ENCODE peak calls at places on chromosomes 11 and 22, in eight cellular contexts. E is WERI-Rb-1, O is neural progenitor cell, X is stomach, Y is HTR-8/SVneo, M is ELR, T is Calu3, I is MM.1S. U is an unnamed sample.

GRCh38 chr11:96154802-96155520 is 188.0 kb downstream of the MAML2 start:
- DNase-seq in E (no peak), O (no peak), X (no peak), Y (no peak), M (peak; percentile 88), T (no peak), I (no peak), U (no peak)

GRCh38 chr11:43497144-43497543 is 138.4 kb downstream of the TTC17 start:
- DNase-seq in E (no peak), O (no peak), X (no peak), Y (no peak), M (no peak), T (no peak), I (no peak), U (no peak)

GRCh38 chr22:24503137-24503850 is 8.2 kb downstream of the UPB1 start:
- DNase-seq in E (peak; percentile 73), O (peak; percentile 66), X (peak; percentile 63), Y (peak; percentile 57), M (peak; percentile 75), T (peak; percentile 76), I (peak; percentile 55), U (peak; percentile 57)

GRCh38 chr22:42364641-42365336 is 67.4 kb downstream of the NFAM1 start:
- DNase-seq in E (no peak), O (no peak), X (no peak), Y (no peak), M (peak; percentile 36), T (no peak), I (no peak), U (no peak)

GRCh38 chr11:13384837-13385417 is 78.1 kb downstream of the BTBD10 start:
- DNase-seq in E (peak; percentile 34), O (peak; percentile 67), X (no peak), Y (peak; percentile 35), M (peak; percentile 66), T (peak; percentile 32), I (peak; percentile 25), U (peak; percentile 42)

GRCh38 chr11:34380696-34381095 is 22.9 kb upstream of the ABTB2 start:
- DNase-seq in E (no peak), O (no peak), X (no peak), Y (peak; percentile 29), M (peak; percentile 92), T (no peak), I (no peak), U (peak; percentile 69)

GRCh38 chr11:62034045-62034355 is 66.6 kb upstream of the FTH1 start:
- DNase-seq in E (no peak), O (no peak), X (no peak), Y (no peak), M (no peak), T (no peak), I (no peak), U (no peak)

GRCh38 chr11:121578216-121579063 is 125.7 kb upstream of the SORL1-AS1 start:
- DNase-seq in E (peak; percentile 80), O (no peak), X (no peak), Y (no peak), M (no peak), T (no peak), I (no peak), U (no peak)

GRCh38 chr11:115676206-115676605 is 172.0 kb upstream of the CADM1 start:
- DNase-seq in E (no peak), O (peak; percentile 79), X (no peak), Y (no peak), M (no peak), T (no peak), I (no peak), U (no peak)

GRCh38 chr22:16958475-16958874 is 49.5 kb downstream of the GAB4 start:
- DNase-seq in E (no peak), O (no peak), X (no peak), Y (no peak), M (no peak), T (no peak), I (no peak), U (no peak)

GRCh38 chr11:130206141-130206540 is 46.6 kb downstream of the ST14 start:
- DNase-seq in E (no peak), O (no peak), X (peak; percentile 20), Y (no peak), M (no peak), T (no peak), I (no peak), U (no peak)

GRCh38 chr22:23820748-23821211 is 18.0 kb downstream of the DERL3 start:
- DNase-seq in E (no peak), O (no peak), X (no peak), Y (no peak), M (no peak), T (no peak), I (no peak), U (no peak)

GRCh38 chr22:45280995-45281394 is 3.8 kb upstream of the UPK3A start:
- DNase-seq in E (no peak), O (no peak), X (no peak), Y (no peak), M (no peak), T (no peak), I (no peak), U (no peak)

GRCh38 chr11:108496643-108497256 is 1.4 kb downstream of the POGLUT3 start:
- DNase-seq in E (no peak), O (no peak), X (no peak), Y (no peak), M (peak; percentile 29), T (no peak), I (no peak), U (no peak)

GRCh38 chr11:125949271-125950177 is 3.7 kb downstream of the VSIG10L2 start:
- DNase-seq in E (no peak), O (no peak), X (no peak), Y (no peak), M (no peak), T (no peak), I (no peak), U (no peak)

GRCh38 chr22:25393121-25393805 is 171.2 kb upstream of the GRK3 start:
- DNase-seq in E (no peak), O (no peak), X (no peak), Y (no peak), M (no peak), T (no peak), I (no peak), U (no peak)

GRCh38 chr22:28008649-28009048 is 89.6 kb upstream of the PITPNB start:
- DNase-seq in E (no peak), O (no peak), X (no peak), Y (no peak), M (no peak), T (no peak), I (no peak), U (no peak)

GRCh38 chr11:9462172-9462799 is 1.5 kb downstream of the ZNF143 start:
- DNase-seq in E (no peak), O (peak; percentile 4), X (no peak), Y (no peak), M (no peak), T (no peak), I (no peak), U (no peak)

GRCh38 chr11:19988598-19988997 is 171.7 kb downstream of the DBX1 start:
- DNase-seq in E (no peak), O (peak; percentile 64), X (no peak), Y (no peak), M (peak; percentile 6), T (peak; percentile 15), I (no peak), U (no peak)

GRCh38 chr11:2384723-2385041 is 7.6 kb downstream of the CD81 start:
- DNase-seq in E (no peak), O (no peak), X (no peak), Y (no peak), M (no peak), T (no peak), I (no peak), U (no peak)

GRCh38 chr22:42500164-42500835 is 19.3 kb downstream of the RRP7A start:
- DNase-seq in E (no peak), O (peak; percentile 88), X (peak; percentile 89), Y (no peak), M (peak; percentile 56), T (no peak), I (no peak), U (peak; percentile 90)

GRCh38 chr11:85661972-85662664 is 2.8 kb downstream of the CREBZF start:
- DNase-seq in E (no peak), O (no peak), X (no peak), Y (no peak), M (no peak), T (no peak), I (no peak), U (no peak)